ENCODE peak calls at places on chromosomes 4 and X, in seven cellular contexts. One of them, this sample, is unnamed.

GRCh38 chr4:155759372-155760252 is 791 bp downstream of the GUCY1B1 start:
- DNase-seq in astrocyte of the cerebellum: no peak
- DNase-seq in Caco-2: no peak
- DNase-seq in fibroblast of the aortic adventitia: no peak
- DNase-seq in prostate gland: no peak
- DNase-seq in stomach: peak
- DNase-seq in cardiac fibroblast: peak
- DNase-seq in this sample: no peak

GRCh38 chr4:185115827-185116232 is 27.2 kb upstream of the SLC25A4 start:
- DNase-seq in astrocyte of the cerebellum: peak
- DNase-seq in Caco-2: peak
- DNase-seq in fibroblast of the aortic adventitia: peak
- DNase-seq in prostate gland: peak
- DNase-seq in stomach: peak
- DNase-seq in cardiac fibroblast: peak
- DNase-seq in this sample: no peak

GRCh38 chr4:184583738-184584502 is 65.3 kb downstream of the CASP3 start:
- DNase-seq in astrocyte of the cerebellum: no peak
- DNase-seq in Caco-2: no peak
- DNase-seq in fibroblast of the aortic adventitia: no peak
- DNase-seq in prostate gland: no peak
- DNase-seq in stomach: no peak
- DNase-seq in cardiac fibroblast: no peak
- DNase-seq in this sample: no peak

GRCh38 chrX:150062292-150063137 is 124.2 kb upstream of the EOLA2 start:
- DNase-seq in astrocyte of the cerebellum: no peak
- DNase-seq in Caco-2: no peak
- DNase-seq in fibroblast of the aortic adventitia: peak
- DNase-seq in prostate gland: no peak
- DNase-seq in stomach: no peak
- DNase-seq in cardiac fibroblast: peak
- DNase-seq in this sample: no peak

GRCh38 chrX:18895157-18895952 is 88.6 kb downstream of the PHKA2 start:
- DNase-seq in astrocyte of the cerebellum: no peak
- DNase-seq in Caco-2: no peak
- DNase-seq in fibroblast of the aortic adventitia: peak
- DNase-seq in prostate gland: peak
- DNase-seq in stomach: no peak
- DNase-seq in cardiac fibroblast: peak
- DNase-seq in this sample: no peak

GRCh38 chrX:19904778-19905367 is 17.5 kb upstream of the SH3KBP1 start:
- DNase-seq in astrocyte of the cerebellum: peak
- DNase-seq in Caco-2: no peak
- DNase-seq in fibroblast of the aortic adventitia: peak
- DNase-seq in prostate gland: peak
- DNase-seq in stomach: no peak
- DNase-seq in cardiac fibroblast: peak
- DNase-seq in this sample: no peak

GRCh38 chr4:25680580-25680979 is 24.9 kb downstream of the SLC34A2 start:
- DNase-seq in astrocyte of the cerebellum: no peak
- DNase-seq in Caco-2: no peak
- DNase-seq in fibroblast of the aortic adventitia: no peak
- DNase-seq in prostate gland: no peak
- DNase-seq in stomach: no peak
- DNase-seq in cardiac fibroblast: no peak
- DNase-seq in this sample: no peak

GRCh38 chr4:159593651-159594050 is 490.8 kb downstream of the RAPGEF2 start:
- DNase-seq in astrocyte of the cerebellum: no peak
- DNase-seq in Caco-2: no peak
- DNase-seq in fibroblast of the aortic adventitia: no peak
- DNase-seq in prostate gland: no peak
- DNase-seq in stomach: no peak
- DNase-seq in cardiac fibroblast: no peak
- DNase-seq in this sample: no peak

GRCh38 chr4:143184217-143184502 is 557 bp upstream of the USP38 start:
- DNase-seq in astrocyte of the cerebellum: no peak
- DNase-seq in Caco-2: no peak
- DNase-seq in fibroblast of the aortic adventitia: no peak
- DNase-seq in prostate gland: no peak
- DNase-seq in stomach: no peak
- DNase-seq in cardiac fibroblast: no peak
- DNase-seq in this sample: no peak

GRCh38 chrX:118066867-118067515 is 49.6 kb downstream of the KLHL13 start:
- DNase-seq in astrocyte of the cerebellum: no peak
- DNase-seq in Caco-2: no peak
- DNase-seq in fibroblast of the aortic adventitia: no peak
- DNase-seq in prostate gland: no peak
- DNase-seq in stomach: no peak
- DNase-seq in cardiac fibroblast: no peak
- DNase-seq in this sample: no peak

GRCh38 chr4:6313216-6313615 is 43.6 kb downstream of the WFS1 start:
- DNase-seq in astrocyte of the cerebellum: no peak
- DNase-seq in Caco-2: no peak
- DNase-seq in fibroblast of the aortic adventitia: no peak
- DNase-seq in prostate gland: no peak
- DNase-seq in stomach: no peak
- DNase-seq in cardiac fibroblast: no peak
- DNase-seq in this sample: no peak

GRCh38 chr4:6957994-6958393 is 48.4 kb downstream of the TBC1D14 start:
- DNase-seq in astrocyte of the cerebellum: no peak
- DNase-seq in Caco-2: no peak
- DNase-seq in fibroblast of the aortic adventitia: no peak
- DNase-seq in prostate gland: no peak
- DNase-seq in stomach: no peak
- DNase-seq in cardiac fibroblast: no peak
- DNase-seq in this sample: peak

GRCh38 chr4:10738826-10739489 is 54.4 kb upstream of the CLNK start:
- DNase-seq in astrocyte of the cerebellum: no peak
- DNase-seq in Caco-2: no peak
- DNase-seq in fibroblast of the aortic adventitia: no peak
- DNase-seq in prostate gland: no peak
- DNase-seq in stomach: no peak
- DNase-seq in cardiac fibroblast: no peak
- DNase-seq in this sample: no peak

GRCh38 chrX:101258260-101258581 is 32.9 kb downstream of the TAF7L start:
- DNase-seq in astrocyte of the cerebellum: no peak
- DNase-seq in Caco-2: no peak
- DNase-seq in fibroblast of the aortic adventitia: no peak
- DNase-seq in prostate gland: no peak
- DNase-seq in stomach: no peak
- DNase-seq in cardiac fibroblast: no peak
- DNase-seq in this sample: no peak

GRCh38 chr4:49032440-49033161 is 46.5 kb downstream of the CWH43 start:
- DNase-seq in astrocyte of the cerebellum: no peak
- DNase-seq in Caco-2: no peak
- DNase-seq in fibroblast of the aortic adventitia: peak
- DNase-seq in prostate gland: no peak
- DNase-seq in stomach: no peak
- DNase-seq in cardiac fibroblast: peak
- DNase-seq in this sample: no peak

GRCh38 chr4:130257271-130257670 is 1161.3 kb downstream of the C4orf33 start:
- DNase-seq in astrocyte of the cerebellum: peak
- DNase-seq in Caco-2: no peak
- DNase-seq in fibroblast of the aortic adventitia: peak
- DNase-seq in prostate gland: no peak
- DNase-seq in stomach: no peak
- DNase-seq in cardiac fibroblast: peak
- DNase-seq in this sample: no peak

GRCh38 chr4:155559915-155560314 is 106.7 kb upstream of the GUCY1A1 start:
- DNase-seq in astrocyte of the cerebellum: no peak
- DNase-seq in Caco-2: no peak
- DNase-seq in fibroblast of the aortic adventitia: no peak
- DNase-seq in prostate gland: no peak
- DNase-seq in stomach: no peak
- DNase-seq in cardiac fibroblast: peak
- DNase-seq in this sample: no peak

GRCh38 chrX:154029439-154029838 is 9.7 kb upstream of the IRAK1 start:
- DNase-seq in astrocyte of the cerebellum: no peak
- DNase-seq in Caco-2: no peak
- DNase-seq in fibroblast of the aortic adventitia: no peak
- DNase-seq in prostate gland: no peak
- DNase-seq in stomach: no peak
- DNase-seq in cardiac fibroblast: no peak
- DNase-seq in this sample: no peak

GRCh38 chr4:187578103-187578502 is 417.5 kb upstream of the ZFP42 start:
- DNase-seq in astrocyte of the cerebellum: no peak
- DNase-seq in Caco-2: no peak
- DNase-seq in fibroblast of the aortic adventitia: no peak
- DNase-seq in prostate gland: no peak
- DNase-seq in stomach: no peak
- DNase-seq in cardiac fibroblast: no peak
- DNase-seq in this sample: no peak

GRCh38 chrX:15943393-15943792 is 88.8 kb upstream of the AP1S2 start:
- DNase-seq in astrocyte of the cerebellum: no peak
- DNase-seq in Caco-2: no peak
- DNase-seq in fibroblast of the aortic adventitia: no peak
- DNase-seq in prostate gland: no peak
- DNase-seq in stomach: no peak
- DNase-seq in cardiac fibroblast: no peak
- DNase-seq in this sample: no peak

GRCh38 chrX:46255066-46255465 is 290.2 kb downstream of the ZNF674 start:
- DNase-seq in astrocyte of the cerebellum: no peak
- DNase-seq in Caco-2: no peak
- DNase-seq in fibroblast of the aortic adventitia: no peak
- DNase-seq in prostate gland: no peak
- DNase-seq in stomach: no peak
- DNase-seq in cardiac fibroblast: peak
- DNase-seq in this sample: no peak

GRCh38 chrX:120213438-120214265 is 37.0 kb upstream of the ZBTB33 start:
- DNase-seq in astrocyte of the cerebellum: peak
- DNase-seq in Caco-2: peak
- DNase-seq in fibroblast of the aortic adventitia: peak
- DNase-seq in prostate gland: peak
- DNase-seq in stomach: peak
- DNase-seq in cardiac fibroblast: peak
- DNase-seq in this sample: no peak

GRCh38 chrX:152197425-152197824 is 59.0 kb upstream of the MAGEA10 start:
- DNase-seq in astrocyte of the cerebellum: no peak
- DNase-seq in Caco-2: no peak
- DNase-seq in fibroblast of the aortic adventitia: no peak
- DNase-seq in prostate gland: no peak
- DNase-seq in stomach: no peak
- DNase-seq in cardiac fibroblast: no peak
- DNase-seq in this sample: no peak

GRCh38 chr4:100489316-100489715 is 28.5 kb downstream of the EMCN start:
- DNase-seq in astrocyte of the cerebellum: no peak
- DNase-seq in Caco-2: no peak
- DNase-seq in fibroblast of the aortic adventitia: peak
- DNase-seq in prostate gland: no peak
- DNase-seq in stomach: no peak
- DNase-seq in cardiac fibroblast: peak
- DNase-seq in this sample: no peak

DNA sequence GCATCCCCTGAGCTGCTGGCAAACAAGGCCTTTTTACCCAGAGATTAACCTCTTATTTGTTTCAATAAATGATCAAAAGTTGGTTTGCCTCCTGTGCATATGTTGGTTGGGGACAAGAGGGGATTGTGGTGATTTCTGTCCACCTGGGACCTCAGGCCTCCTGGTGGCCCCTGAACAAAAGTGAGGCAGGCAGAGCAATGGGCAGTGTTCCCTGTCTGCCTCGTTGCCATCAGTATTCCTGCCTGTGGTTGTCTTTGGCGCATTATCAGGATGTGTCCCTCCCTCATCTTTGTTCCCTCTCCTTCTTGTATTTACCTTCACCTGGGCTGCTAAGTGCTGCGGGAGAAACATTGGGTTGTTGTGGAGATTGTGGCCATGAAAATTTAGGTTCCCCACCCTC is 65.3 kb upstream of the DRD5 start:
- DNase-seq in astrocyte of the cerebellum: no peak
- DNase-seq in Caco-2: no peak
- DNase-seq in fibroblast of the aortic adventitia: no peak
- DNase-seq in prostate gland: no peak
- DNase-seq in stomach: no peak
- DNase-seq in cardiac fibroblast: no peak
- DNase-seq in this sample: no peak
- TF ChIP-seq CTCF in astrocyte of the cerebellum: no peak
- TF ChIP-seq CTCF in Caco-2: no peak
- TF ChIP-seq CTCF in fibroblast of the aortic adventitia: no peak
- TF ChIP-seq CTCF in prostate gland: no peak
- TF ChIP-seq CTCF in stomach: no peak
- TF ChIP-seq CTCF in cardiac fibroblast: no peak
- TF ChIP-seq CTCF in this sample: no peak

DNA sequence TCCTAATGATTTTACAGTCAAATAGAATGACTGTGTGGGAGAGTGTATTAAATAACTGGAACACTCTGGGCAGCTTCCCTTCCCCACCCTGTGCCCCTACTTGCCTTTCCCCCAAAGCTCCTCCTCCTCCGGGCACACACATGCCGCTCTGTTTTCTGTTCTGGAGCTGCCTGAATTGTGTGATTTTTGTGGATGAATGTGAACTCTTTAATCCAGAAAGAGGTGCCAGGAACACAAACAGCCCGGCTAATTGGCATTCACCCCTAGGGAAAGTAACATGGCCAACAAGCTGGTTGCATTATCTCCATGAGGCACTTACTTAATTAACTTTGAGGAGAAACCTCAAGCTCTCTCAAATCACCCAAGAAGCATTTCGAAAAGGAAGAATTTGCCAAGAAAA is 28.2 kb downstream of the FGF2 start:
- DNase-seq in astrocyte of the cerebellum: no peak
- DNase-seq in Caco-2: no peak
- DNase-seq in fibroblast of the aortic adventitia: peak
- DNase-seq in prostate gland: peak
- DNase-seq in stomach: no peak
- DNase-seq in cardiac fibroblast: no peak
- DNase-seq in this sample: no peak
- H3K4me3 ChIP-seq in astrocyte of the cerebellum: peak
- H3K4me3 ChIP-seq in Caco-2: no peak
- H3K4me3 ChIP-seq in fibroblast of the aortic adventitia: peak
- H3K4me3 ChIP-seq in prostate gland: no peak
- H3K4me3 ChIP-seq in stomach: no peak
- H3K4me3 ChIP-seq in cardiac fibroblast: no peak
- H3K4me3 ChIP-seq in this sample: peak

GRCh38 chr4:138975225-138975624 is 40.4 kb upstream of the NOCT start:
- DNase-seq in astrocyte of the cerebellum: no peak
- DNase-seq in Caco-2: no peak
- DNase-seq in fibroblast of the aortic adventitia: no peak
- DNase-seq in prostate gland: no peak
- DNase-seq in stomach: no peak
- DNase-seq in cardiac fibroblast: no peak
- DNase-seq in this sample: no peak
- TF ChIP-seq CTCF in astrocyte of the cerebellum: no peak
- TF ChIP-seq CTCF in Caco-2: no peak
- TF ChIP-seq CTCF in fibroblast of the aortic adventitia: no peak
- TF ChIP-seq CTCF in prostate gland: no peak
- TF ChIP-seq CTCF in stomach: no peak
- TF ChIP-seq CTCF in cardiac fibroblast: no peak
- TF ChIP-seq CTCF in this sample: no peak

DNA sequence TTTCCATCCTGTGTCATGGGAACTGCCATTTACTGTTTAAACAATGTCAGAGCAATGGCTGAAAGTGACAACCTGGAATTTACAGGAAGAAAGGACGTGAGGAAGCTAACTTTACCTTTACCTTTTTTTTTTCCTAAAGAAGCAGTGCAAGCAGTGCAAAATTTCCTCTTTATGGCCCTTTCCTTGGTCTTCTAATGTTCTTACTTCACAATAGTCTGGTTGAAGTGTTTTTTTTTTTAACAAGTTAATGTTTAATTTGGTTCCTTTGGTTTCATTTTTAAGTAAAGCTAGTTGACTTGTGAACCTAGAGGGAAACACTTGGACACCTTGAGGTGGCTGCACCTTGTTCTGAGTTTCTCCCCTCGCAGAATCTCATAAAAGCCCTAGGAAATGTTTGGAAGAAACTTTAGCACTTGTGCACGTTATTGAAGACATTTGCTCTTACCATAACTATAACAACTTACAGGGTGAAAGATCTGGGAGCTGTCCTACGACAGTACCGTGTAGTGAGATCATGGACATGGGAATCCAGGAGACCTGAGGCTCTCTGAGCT is 1.8 kb downstream of the SGMS2 start:
- DNase-seq in astrocyte of the cerebellum: no peak
- DNase-seq in Caco-2: no peak
- DNase-seq in fibroblast of the aortic adventitia: peak
- DNase-seq in prostate gland: no peak
- DNase-seq in stomach: no peak
- DNase-seq in cardiac fibroblast: no peak
- DNase-seq in this sample: no peak
- H3K4me3 ChIP-seq in astrocyte of the cerebellum: no peak
- H3K4me3 ChIP-seq in Caco-2: peak
- H3K4me3 ChIP-seq in fibroblast of the aortic adventitia: peak
- H3K4me3 ChIP-seq in prostate gland: peak
- H3K4me3 ChIP-seq in stomach: peak
- H3K4me3 ChIP-seq in cardiac fibroblast: peak
- H3K4me3 ChIP-seq in this sample: peak

This sample was measured in breast epithelium.